ENCODE peak calls at places on chromosomes 13 and 19, in ten cellular contexts. One of them, this sample, is unnamed.

GRCh38 chr13:111184685-111185401 is 69.7 kb downstream of the ARHGEF7 start:
- DNase-seq in neural crest cell: no peak
- DNase-seq in NCI-H1092 treated with DMSO at 0.1 percent for 48 hours: peak
- DNase-seq in stimulated activated CD4-positive, alpha-beta T cell treated with anti-CD3 and anti-CD28 coated beads, Interleukin-2, amount 100 ng/mL, for 4 hours: no peak
- DNase-seq in activated CD4-positive, CD25-positive, alpha-beta regulatory T cell treated with anti-CD3 and anti-CD28 coated beads, Interleukin-2, amount 50 U/mL, for 16 hours: no peak
- DNase-seq in caudate nucleus: no peak
- DNase-seq in CD4-positive, CD25-positive, alpha-beta regulatory T cell: no peak
- DNase-seq in NCI-H2081: peak
- DNase-seq in IMR-90: no peak
- DNase-seq in T-helper 1 cell: no peak
- DNase-seq in this sample: peak

GRCh38 chr13:32136061-32136460 is 104.5 kb downstream of the FRY start:
- DNase-seq in neural crest cell: no peak
- DNase-seq in NCI-H1092 treated with DMSO at 0.1 percent for 48 hours: no peak
- DNase-seq in stimulated activated CD4-positive, alpha-beta T cell treated with anti-CD3 and anti-CD28 coated beads, Interleukin-2, amount 100 ng/mL, for 4 hours: no peak
- DNase-seq in activated CD4-positive, CD25-positive, alpha-beta regulatory T cell treated with anti-CD3 and anti-CD28 coated beads, Interleukin-2, amount 50 U/mL, for 16 hours: no peak
- DNase-seq in caudate nucleus: no peak
- DNase-seq in CD4-positive, CD25-positive, alpha-beta regulatory T cell: no peak
- DNase-seq in NCI-H2081: no peak
- DNase-seq in IMR-90: no peak
- DNase-seq in T-helper 1 cell: no peak
- DNase-seq in this sample: no peak

GRCh38 chr19:45972081-45972943 is 1.4 kb downstream of the NOVA2 start:
- DNase-seq in neural crest cell: no peak
- DNase-seq in NCI-H1092 treated with DMSO at 0.1 percent for 48 hours: no peak
- DNase-seq in stimulated activated CD4-positive, alpha-beta T cell treated with anti-CD3 and anti-CD28 coated beads, Interleukin-2, amount 100 ng/mL, for 4 hours: peak
- DNase-seq in activated CD4-positive, CD25-positive, alpha-beta regulatory T cell treated with anti-CD3 and anti-CD28 coated beads, Interleukin-2, amount 50 U/mL, for 16 hours: no peak
- DNase-seq in caudate nucleus: peak
- DNase-seq in CD4-positive, CD25-positive, alpha-beta regulatory T cell: peak
- DNase-seq in NCI-H2081: no peak
- DNase-seq in IMR-90: no peak
- DNase-seq in T-helper 1 cell: no peak
- DNase-seq in this sample: no peak

GRCh38 chr19:33096005-33096404 is 15.0 kb downstream of the GPATCH1 start:
- DNase-seq in neural crest cell: no peak
- DNase-seq in NCI-H1092 treated with DMSO at 0.1 percent for 48 hours: no peak
- DNase-seq in stimulated activated CD4-positive, alpha-beta T cell treated with anti-CD3 and anti-CD28 coated beads, Interleukin-2, amount 100 ng/mL, for 4 hours: no peak
- DNase-seq in activated CD4-positive, CD25-positive, alpha-beta regulatory T cell treated with anti-CD3 and anti-CD28 coated beads, Interleukin-2, amount 50 U/mL, for 16 hours: no peak
- DNase-seq in caudate nucleus: no peak
- DNase-seq in CD4-positive, CD25-positive, alpha-beta regulatory T cell: no peak
- DNase-seq in NCI-H2081: no peak
- DNase-seq in IMR-90: no peak
- DNase-seq in T-helper 1 cell: no peak
- DNase-seq in this sample: no peak

GRCh38 chr13:40665754-40666057 is 735 bp downstream of the FOXO1 start:
- DNase-seq in neural crest cell: no peak
- DNase-seq in NCI-H1092 treated with DMSO at 0.1 percent for 48 hours: peak
- DNase-seq in stimulated activated CD4-positive, alpha-beta T cell treated with anti-CD3 and anti-CD28 coated beads, Interleukin-2, amount 100 ng/mL, for 4 hours: no peak
- DNase-seq in activated CD4-positive, CD25-positive, alpha-beta regulatory T cell treated with anti-CD3 and anti-CD28 coated beads, Interleukin-2, amount 50 U/mL, for 16 hours: no peak
- DNase-seq in caudate nucleus: no peak
- DNase-seq in CD4-positive, CD25-positive, alpha-beta regulatory T cell: peak
- DNase-seq in NCI-H2081: peak
- DNase-seq in IMR-90: no peak
- DNase-seq in T-helper 1 cell: peak
- DNase-seq in this sample: peak

GRCh38 chr19:41323023-41323422 is 13.1 kb downstream of the CCDC97 start:
- DNase-seq in neural crest cell: no peak
- DNase-seq in NCI-H1092 treated with DMSO at 0.1 percent for 48 hours: no peak
- DNase-seq in stimulated activated CD4-positive, alpha-beta T cell treated with anti-CD3 and anti-CD28 coated beads, Interleukin-2, amount 100 ng/mL, for 4 hours: no peak
- DNase-seq in activated CD4-positive, CD25-positive, alpha-beta regulatory T cell treated with anti-CD3 and anti-CD28 coated beads, Interleukin-2, amount 50 U/mL, for 16 hours: no peak
- DNase-seq in caudate nucleus: no peak
- DNase-seq in CD4-positive, CD25-positive, alpha-beta regulatory T cell: no peak
- DNase-seq in NCI-H2081: no peak
- DNase-seq in IMR-90: peak
- DNase-seq in T-helper 1 cell: no peak
- DNase-seq in this sample: no peak

GRCh38 chr13:80235131-80235530 is 105.8 kb downstream of the SPRY2 start:
- DNase-seq in neural crest cell: no peak
- DNase-seq in NCI-H1092 treated with DMSO at 0.1 percent for 48 hours: no peak
- DNase-seq in stimulated activated CD4-positive, alpha-beta T cell treated with anti-CD3 and anti-CD28 coated beads, Interleukin-2, amount 100 ng/mL, for 4 hours: no peak
- DNase-seq in activated CD4-positive, CD25-positive, alpha-beta regulatory T cell treated with anti-CD3 and anti-CD28 coated beads, Interleukin-2, amount 50 U/mL, for 16 hours: no peak
- DNase-seq in caudate nucleus: no peak
- DNase-seq in CD4-positive, CD25-positive, alpha-beta regulatory T cell: no peak
- DNase-seq in NCI-H2081: peak
- DNase-seq in IMR-90: no peak
- DNase-seq in T-helper 1 cell: no peak
- DNase-seq in this sample: no peak

GRCh38 chr19:38618590-38619360 is at the start of gene EIF3K:
- DNase-seq in neural crest cell: peak
- DNase-seq in NCI-H1092 treated with DMSO at 0.1 percent for 48 hours: peak
- DNase-seq in stimulated activated CD4-positive, alpha-beta T cell treated with anti-CD3 and anti-CD28 coated beads, Interleukin-2, amount 100 ng/mL, for 4 hours: peak
- DNase-seq in activated CD4-positive, CD25-positive, alpha-beta regulatory T cell treated with anti-CD3 and anti-CD28 coated beads, Interleukin-2, amount 50 U/mL, for 16 hours: peak
- DNase-seq in caudate nucleus: peak
- DNase-seq in CD4-positive, CD25-positive, alpha-beta regulatory T cell: peak
- DNase-seq in NCI-H2081: peak
- DNase-seq in IMR-90: peak
- DNase-seq in T-helper 1 cell: peak
- DNase-seq in this sample: peak

GRCh38 chr13:111325941-111326620 is 5.6 kb downstream of the TEX29 start:
- DNase-seq in neural crest cell: no peak
- DNase-seq in NCI-H1092 treated with DMSO at 0.1 percent for 48 hours: no peak
- DNase-seq in stimulated activated CD4-positive, alpha-beta T cell treated with anti-CD3 and anti-CD28 coated beads, Interleukin-2, amount 100 ng/mL, for 4 hours: no peak
- DNase-seq in activated CD4-positive, CD25-positive, alpha-beta regulatory T cell treated with anti-CD3 and anti-CD28 coated beads, Interleukin-2, amount 50 U/mL, for 16 hours: no peak
- DNase-seq in caudate nucleus: no peak
- DNase-seq in CD4-positive, CD25-positive, alpha-beta regulatory T cell: no peak
- DNase-seq in NCI-H2081: no peak
- DNase-seq in IMR-90: no peak
- DNase-seq in T-helper 1 cell: no peak
- DNase-seq in this sample: no peak

GRCh38 chr13:27704681-27705080 is 83.0 kb downstream of the POLR1D start:
- DNase-seq in neural crest cell: no peak
- DNase-seq in NCI-H1092 treated with DMSO at 0.1 percent for 48 hours: no peak
- DNase-seq in stimulated activated CD4-positive, alpha-beta T cell treated with anti-CD3 and anti-CD28 coated beads, Interleukin-2, amount 100 ng/mL, for 4 hours: no peak
- DNase-seq in activated CD4-positive, CD25-positive, alpha-beta regulatory T cell treated with anti-CD3 and anti-CD28 coated beads, Interleukin-2, amount 50 U/mL, for 16 hours: no peak
- DNase-seq in caudate nucleus: no peak
- DNase-seq in CD4-positive, CD25-positive, alpha-beta regulatory T cell: no peak
- DNase-seq in NCI-H2081: no peak
- DNase-seq in IMR-90: no peak
- DNase-seq in T-helper 1 cell: no peak
- DNase-seq in this sample: no peak

GRCh38 chr13:31824705-31825512 is 85.6 kb downstream of the RXFP2 start:
- DNase-seq in neural crest cell: no peak
- DNase-seq in NCI-H1092 treated with DMSO at 0.1 percent for 48 hours: no peak
- DNase-seq in stimulated activated CD4-positive, alpha-beta T cell treated with anti-CD3 and anti-CD28 coated beads, Interleukin-2, amount 100 ng/mL, for 4 hours: no peak
- DNase-seq in activated CD4-positive, CD25-positive, alpha-beta regulatory T cell treated with anti-CD3 and anti-CD28 coated beads, Interleukin-2, amount 50 U/mL, for 16 hours: no peak
- DNase-seq in caudate nucleus: no peak
- DNase-seq in CD4-positive, CD25-positive, alpha-beta regulatory T cell: no peak
- DNase-seq in NCI-H2081: peak
- DNase-seq in IMR-90: peak
- DNase-seq in T-helper 1 cell: no peak
- DNase-seq in this sample: no peak

GRCh38 chr13:33935969-33936368 is 118.0 kb downstream of the RFC3 start:
- DNase-seq in neural crest cell: no peak
- DNase-seq in NCI-H1092 treated with DMSO at 0.1 percent for 48 hours: no peak
- DNase-seq in stimulated activated CD4-positive, alpha-beta T cell treated with anti-CD3 and anti-CD28 coated beads, Interleukin-2, amount 100 ng/mL, for 4 hours: no peak
- DNase-seq in activated CD4-positive, CD25-positive, alpha-beta regulatory T cell treated with anti-CD3 and anti-CD28 coated beads, Interleukin-2, amount 50 U/mL, for 16 hours: no peak
- DNase-seq in caudate nucleus: no peak
- DNase-seq in CD4-positive, CD25-positive, alpha-beta regulatory T cell: no peak
- DNase-seq in NCI-H2081: no peak
- DNase-seq in IMR-90: no peak
- DNase-seq in T-helper 1 cell: no peak
- DNase-seq in this sample: no peak

GRCh38 chr13:31044658-31045620 is 112.5 kb downstream of the TEX26 start:
- DNase-seq in neural crest cell: no peak
- DNase-seq in NCI-H1092 treated with DMSO at 0.1 percent for 48 hours: no peak
- DNase-seq in stimulated activated CD4-positive, alpha-beta T cell treated with anti-CD3 and anti-CD28 coated beads, Interleukin-2, amount 100 ng/mL, for 4 hours: no peak
- DNase-seq in activated CD4-positive, CD25-positive, alpha-beta regulatory T cell treated with anti-CD3 and anti-CD28 coated beads, Interleukin-2, amount 50 U/mL, for 16 hours: peak
- DNase-seq in caudate nucleus: no peak
- DNase-seq in CD4-positive, CD25-positive, alpha-beta regulatory T cell: peak
- DNase-seq in NCI-H2081: no peak
- DNase-seq in IMR-90: no peak
- DNase-seq in T-helper 1 cell: no peak
- DNase-seq in this sample: no peak

GRCh38 chr19:16342002-16342715 is 17.5 kb downstream of the KLF2 start:
- DNase-seq in neural crest cell: no peak
- DNase-seq in NCI-H1092 treated with DMSO at 0.1 percent for 48 hours: no peak
- DNase-seq in stimulated activated CD4-positive, alpha-beta T cell treated with anti-CD3 and anti-CD28 coated beads, Interleukin-2, amount 100 ng/mL, for 4 hours: peak
- DNase-seq in activated CD4-positive, CD25-positive, alpha-beta regulatory T cell treated with anti-CD3 and anti-CD28 coated beads, Interleukin-2, amount 50 U/mL, for 16 hours: no peak
- DNase-seq in caudate nucleus: no peak
- DNase-seq in CD4-positive, CD25-positive, alpha-beta regulatory T cell: no peak
- DNase-seq in NCI-H2081: no peak
- DNase-seq in IMR-90: no peak
- DNase-seq in T-helper 1 cell: no peak
- DNase-seq in this sample: peak

GRCh38 chr19:20247016-20247683 is 80.1 kb downstream of the ZNF486 start:
- DNase-seq in neural crest cell: peak
- DNase-seq in NCI-H1092 treated with DMSO at 0.1 percent for 48 hours: peak
- DNase-seq in stimulated activated CD4-positive, alpha-beta T cell treated with anti-CD3 and anti-CD28 coated beads, Interleukin-2, amount 100 ng/mL, for 4 hours: no peak
- DNase-seq in activated CD4-positive, CD25-positive, alpha-beta regulatory T cell treated with anti-CD3 and anti-CD28 coated beads, Interleukin-2, amount 50 U/mL, for 16 hours: no peak
- DNase-seq in caudate nucleus: peak
- DNase-seq in CD4-positive, CD25-positive, alpha-beta regulatory T cell: no peak
- DNase-seq in NCI-H2081: no peak
- DNase-seq in IMR-90: no peak
- DNase-seq in T-helper 1 cell: no peak
- DNase-seq in this sample: no peak

GRCh38 chr13:42494157-42494556 is 79.8 kb upstream of the TNFSF11 start:
- DNase-seq in neural crest cell: no peak
- DNase-seq in NCI-H1092 treated with DMSO at 0.1 percent for 48 hours: no peak
- DNase-seq in stimulated activated CD4-positive, alpha-beta T cell treated with anti-CD3 and anti-CD28 coated beads, Interleukin-2, amount 100 ng/mL, for 4 hours: no peak
- DNase-seq in activated CD4-positive, CD25-positive, alpha-beta regulatory T cell treated with anti-CD3 and anti-CD28 coated beads, Interleukin-2, amount 50 U/mL, for 16 hours: no peak
- DNase-seq in caudate nucleus: no peak
- DNase-seq in CD4-positive, CD25-positive, alpha-beta regulatory T cell: no peak
- DNase-seq in NCI-H2081: no peak
- DNase-seq in IMR-90: no peak
- DNase-seq in T-helper 1 cell: no peak
- DNase-seq in this sample: no peak

GRCh38 chr13:106373304-106373988 is 162.0 kb downstream of the EFNB2 start:
- DNase-seq in neural crest cell: no peak
- DNase-seq in NCI-H1092 treated with DMSO at 0.1 percent for 48 hours: peak
- DNase-seq in stimulated activated CD4-positive, alpha-beta T cell treated with anti-CD3 and anti-CD28 coated beads, Interleukin-2, amount 100 ng/mL, for 4 hours: no peak
- DNase-seq in activated CD4-positive, CD25-positive, alpha-beta regulatory T cell treated with anti-CD3 and anti-CD28 coated beads, Interleukin-2, amount 50 U/mL, for 16 hours: no peak
- DNase-seq in caudate nucleus: no peak
- DNase-seq in CD4-positive, CD25-positive, alpha-beta regulatory T cell: no peak
- DNase-seq in NCI-H2081: no peak
- DNase-seq in IMR-90: no peak
- DNase-seq in T-helper 1 cell: no peak
- DNase-seq in this sample: no peak

GRCh38 chr19:12868540-12869112 is 12.6 kb downstream of the DNASE2 start:
- DNase-seq in neural crest cell: no peak
- DNase-seq in NCI-H1092 treated with DMSO at 0.1 percent for 48 hours: no peak
- DNase-seq in stimulated activated CD4-positive, alpha-beta T cell treated with anti-CD3 and anti-CD28 coated beads, Interleukin-2, amount 100 ng/mL, for 4 hours: no peak
- DNase-seq in activated CD4-positive, CD25-positive, alpha-beta regulatory T cell treated with anti-CD3 and anti-CD28 coated beads, Interleukin-2, amount 50 U/mL, for 16 hours: no peak
- DNase-seq in caudate nucleus: no peak
- DNase-seq in CD4-positive, CD25-positive, alpha-beta regulatory T cell: no peak
- DNase-seq in NCI-H2081: no peak
- DNase-seq in IMR-90: no peak
- DNase-seq in T-helper 1 cell: no peak
- DNase-seq in this sample: peak

GRCh38 chr13:59962343-59962742 is 201.4 kb downstream of the DIAPH3 start:
- DNase-seq in neural crest cell: no peak
- DNase-seq in NCI-H1092 treated with DMSO at 0.1 percent for 48 hours: no peak
- DNase-seq in stimulated activated CD4-positive, alpha-beta T cell treated with anti-CD3 and anti-CD28 coated beads, Interleukin-2, amount 100 ng/mL, for 4 hours: no peak
- DNase-seq in activated CD4-positive, CD25-positive, alpha-beta regulatory T cell treated with anti-CD3 and anti-CD28 coated beads, Interleukin-2, amount 50 U/mL, for 16 hours: no peak
- DNase-seq in caudate nucleus: no peak
- DNase-seq in CD4-positive, CD25-positive, alpha-beta regulatory T cell: no peak
- DNase-seq in NCI-H2081: no peak
- DNase-seq in IMR-90: no peak
- DNase-seq in T-helper 1 cell: no peak
- DNase-seq in this sample: no peak

GRCh38 chr19:35213678-35214632 is 14.6 kb downstream of the FAM187B start:
- DNase-seq in neural crest cell: no peak
- DNase-seq in NCI-H1092 treated with DMSO at 0.1 percent for 48 hours: peak
- DNase-seq in stimulated activated CD4-positive, alpha-beta T cell treated with anti-CD3 and anti-CD28 coated beads, Interleukin-2, amount 100 ng/mL, for 4 hours: peak
- DNase-seq in activated CD4-positive, CD25-positive, alpha-beta regulatory T cell treated with anti-CD3 and anti-CD28 coated beads, Interleukin-2, amount 50 U/mL, for 16 hours: peak
- DNase-seq in caudate nucleus: no peak
- DNase-seq in CD4-positive, CD25-positive, alpha-beta regulatory T cell: peak
- DNase-seq in NCI-H2081: peak
- DNase-seq in IMR-90: peak
- DNase-seq in T-helper 1 cell: peak
- DNase-seq in this sample: peak

GRCh38 chr13:95341441-95341840 is 40.2 kb upstream of the ABCC4 start:
- DNase-seq in neural crest cell: no peak
- DNase-seq in NCI-H1092 treated with DMSO at 0.1 percent for 48 hours: no peak
- DNase-seq in stimulated activated CD4-positive, alpha-beta T cell treated with anti-CD3 and anti-CD28 coated beads, Interleukin-2, amount 100 ng/mL, for 4 hours: no peak
- DNase-seq in activated CD4-positive, CD25-positive, alpha-beta regulatory T cell treated with anti-CD3 and anti-CD28 coated beads, Interleukin-2, amount 50 U/mL, for 16 hours: no peak
- DNase-seq in caudate nucleus: no peak
- DNase-seq in CD4-positive, CD25-positive, alpha-beta regulatory T cell: no peak
- DNase-seq in NCI-H2081: no peak
- DNase-seq in IMR-90: no peak
- DNase-seq in T-helper 1 cell: no peak
- DNase-seq in this sample: no peak

GRCh38 chr13:49472186-49472585 is 23.6 kb upstream of the PHF11 start:
- DNase-seq in neural crest cell: no peak
- DNase-seq in NCI-H1092 treated with DMSO at 0.1 percent for 48 hours: no peak
- DNase-seq in stimulated activated CD4-positive, alpha-beta T cell treated with anti-CD3 and anti-CD28 coated beads, Interleukin-2, amount 100 ng/mL, for 4 hours: no peak
- DNase-seq in activated CD4-positive, CD25-positive, alpha-beta regulatory T cell treated with anti-CD3 and anti-CD28 coated beads, Interleukin-2, amount 50 U/mL, for 16 hours: no peak
- DNase-seq in caudate nucleus: no peak
- DNase-seq in CD4-positive, CD25-positive, alpha-beta regulatory T cell: no peak
- DNase-seq in NCI-H2081: no peak
- DNase-seq in IMR-90: peak
- DNase-seq in T-helper 1 cell: no peak
- DNase-seq in this sample: no peak

GRCh38 chr13:37833411-37833810 is 36.2 kb downstream of the TRPC4 start:
- DNase-seq in neural crest cell: no peak
- DNase-seq in NCI-H1092 treated with DMSO at 0.1 percent for 48 hours: no peak
- DNase-seq in stimulated activated CD4-positive, alpha-beta T cell treated with anti-CD3 and anti-CD28 coated beads, Interleukin-2, amount 100 ng/mL, for 4 hours: no peak
- DNase-seq in activated CD4-positive, CD25-positive, alpha-beta regulatory T cell treated with anti-CD3 and anti-CD28 coated beads, Interleukin-2, amount 50 U/mL, for 16 hours: no peak
- DNase-seq in caudate nucleus: no peak
- DNase-seq in CD4-positive, CD25-positive, alpha-beta regulatory T cell: no peak
- DNase-seq in NCI-H2081: no peak
- DNase-seq in IMR-90: no peak
- DNase-seq in T-helper 1 cell: no peak
- DNase-seq in this sample: no peak

GRCh38 chr19:42480335-42481095 is 37.8 kb upstream of the CXCL17 start:
- DNase-seq in neural crest cell: no peak
- DNase-seq in NCI-H1092 treated with DMSO at 0.1 percent for 48 hours: no peak
- DNase-seq in stimulated activated CD4-positive, alpha-beta T cell treated with anti-CD3 and anti-CD28 coated beads, Interleukin-2, amount 100 ng/mL, for 4 hours: peak
- DNase-seq in activated CD4-positive, CD25-positive, alpha-beta regulatory T cell treated with anti-CD3 and anti-CD28 coated beads, Interleukin-2, amount 50 U/mL, for 16 hours: no peak
- DNase-seq in caudate nucleus: no peak
- DNase-seq in CD4-positive, CD25-positive, alpha-beta regulatory T cell: no peak
- DNase-seq in NCI-H2081: no peak
- DNase-seq in IMR-90: peak
- DNase-seq in T-helper 1 cell: no peak
- DNase-seq in this sample: no peak

GRCh38 chr13:24215007-24215633 is 54.6 kb downstream of the SPATA13 start:
- DNase-seq in neural crest cell: no peak
- DNase-seq in NCI-H1092 treated with DMSO at 0.1 percent for 48 hours: no peak
- DNase-seq in stimulated activated CD4-positive, alpha-beta T cell treated with anti-CD3 and anti-CD28 coated beads, Interleukin-2, amount 100 ng/mL, for 4 hours: no peak
- DNase-seq in activated CD4-positive, CD25-positive, alpha-beta regulatory T cell treated with anti-CD3 and anti-CD28 coated beads, Interleukin-2, amount 50 U/mL, for 16 hours: no peak
- DNase-seq in caudate nucleus: no peak
- DNase-seq in CD4-positive, CD25-positive, alpha-beta regulatory T cell: no peak
- DNase-seq in NCI-H2081: no peak
- DNase-seq in IMR-90: no peak
- DNase-seq in T-helper 1 cell: no peak
- DNase-seq in this sample: no peak

GRCh38 chr13:37429976-37430375 is 168.6 kb downstream of the POSTN start:
- DNase-seq in neural crest cell: no peak
- DNase-seq in NCI-H1092 treated with DMSO at 0.1 percent for 48 hours: no peak
- DNase-seq in stimulated activated CD4-positive, alpha-beta T cell treated with anti-CD3 and anti-CD28 coated beads, Interleukin-2, amount 100 ng/mL, for 4 hours: no peak
- DNase-seq in activated CD4-positive, CD25-positive, alpha-beta regulatory T cell treated with anti-CD3 and anti-CD28 coated beads, Interleukin-2, amount 50 U/mL, for 16 hours: no peak
- DNase-seq in caudate nucleus: no peak
- DNase-seq in CD4-positive, CD25-positive, alpha-beta regulatory T cell: no peak
- DNase-seq in NCI-H2081: no peak
- DNase-seq in IMR-90: peak
- DNase-seq in T-helper 1 cell: no peak
- DNase-seq in this sample: no peak

GRCh38 chr13:33509642-33510229 is 224.2 kb upstream of the STARD13 start:
- DNase-seq in neural crest cell: no peak
- DNase-seq in NCI-H1092 treated with DMSO at 0.1 percent for 48 hours: no peak
- DNase-seq in stimulated activated CD4-positive, alpha-beta T cell treated with anti-CD3 and anti-CD28 coated beads, Interleukin-2, amount 100 ng/mL, for 4 hours: no peak
- DNase-seq in activated CD4-positive, CD25-positive, alpha-beta regulatory T cell treated with anti-CD3 and anti-CD28 coated beads, Interleukin-2, amount 50 U/mL, for 16 hours: no peak
- DNase-seq in caudate nucleus: no peak
- DNase-seq in CD4-positive, CD25-positive, alpha-beta regulatory T cell: no peak
- DNase-seq in NCI-H2081: no peak
- DNase-seq in IMR-90: no peak
- DNase-seq in T-helper 1 cell: no peak
- DNase-seq in this sample: no peak